ENCODE peak calls at places on chromosomes 12 and 14, in six cellular contexts. One of them, this sample, is unnamed.

GRCh38 chr12:104486416-104486815 is 29.7 kb downstream of the CHST11 start:
- DNase-seq in MV-4-11: no peak
- DNase-seq in PC-3: no peak
- DNase-seq in uterus: no peak
- DNase-seq in Peyer's patch: no peak
- DNase-seq in GM23248: peak
- DNase-seq in this sample: no peak

GRCh38 chr12:96241484-96242256 is 47.5 kb downstream of the ELK3 start:
- DNase-seq in MV-4-11: peak
- DNase-seq in PC-3: no peak
- DNase-seq in uterus: peak
- DNase-seq in Peyer's patch: peak
- DNase-seq in GM23248: peak
- DNase-seq in this sample: peak

GRCh38 chr14:76926521-76927251 is 100.5 kb downstream of the LRRC74A start:
- DNase-seq in MV-4-11: peak
- DNase-seq in PC-3: no peak
- DNase-seq in uterus: peak
- DNase-seq in Peyer's patch: no peak
- DNase-seq in GM23248: peak
- DNase-seq in this sample: peak

GRCh38 chr12:131671871-131672270 is 39.0 kb upstream of the SFSWAP start:
- DNase-seq in MV-4-11: no peak
- DNase-seq in PC-3: no peak
- DNase-seq in uterus: no peak
- DNase-seq in Peyer's patch: no peak
- DNase-seq in GM23248: no peak
- DNase-seq in this sample: no peak

GRCh38 chr12:71780207-71780822 is 25.7 kb downstream of the RAB21 start:
- DNase-seq in MV-4-11: peak
- DNase-seq in PC-3: peak
- DNase-seq in uterus: no peak
- DNase-seq in Peyer's patch: no peak
- DNase-seq in GM23248: peak
- DNase-seq in this sample: peak

GRCh38 chr12:20097561-20097960 is 270.8 kb upstream of the PDE3A start:
- DNase-seq in MV-4-11: peak
- DNase-seq in PC-3: no peak
- DNase-seq in uterus: no peak
- DNase-seq in Peyer's patch: no peak
- DNase-seq in GM23248: peak
- DNase-seq in this sample: no peak

GRCh38 chr12:128940090-128940888 is 87.0 kb downstream of the GLT1D1 start:
- DNase-seq in MV-4-11: no peak
- DNase-seq in PC-3: no peak
- DNase-seq in uterus: no peak
- DNase-seq in Peyer's patch: no peak
- DNase-seq in GM23248: no peak
- DNase-seq in this sample: no peak

GRCh38 chr12:81170072-81170471 is 92.2 kb downstream of the ACSS3 start:
- DNase-seq in MV-4-11: no peak
- DNase-seq in PC-3: no peak
- DNase-seq in uterus: no peak
- DNase-seq in Peyer's patch: no peak
- DNase-seq in GM23248: peak
- DNase-seq in this sample: no peak

GRCh38 chr14:77183896-77184295 is 2.3 kb downstream of the TMEM63C start:
- DNase-seq in MV-4-11: no peak
- DNase-seq in PC-3: no peak
- DNase-seq in uterus: no peak
- DNase-seq in Peyer's patch: no peak
- DNase-seq in GM23248: no peak
- DNase-seq in this sample: no peak

GRCh38 chr14:104322531-104323466 is 184.4 kb downstream of the KIF26A start:
- DNase-seq in MV-4-11: no peak
- DNase-seq in PC-3: no peak
- DNase-seq in uterus: no peak
- DNase-seq in Peyer's patch: no peak
- DNase-seq in GM23248: no peak
- DNase-seq in this sample: no peak

GRCh38 chr14:54796961-54797360 is 105.7 kb downstream of the GCH1 start:
- DNase-seq in MV-4-11: no peak
- DNase-seq in PC-3: peak
- DNase-seq in uterus: no peak
- DNase-seq in Peyer's patch: no peak
- DNase-seq in GM23248: peak
- DNase-seq in this sample: no peak

GRCh38 chr12:12482150-12482761 is 80.4 kb downstream of the DUSP16 start:
- DNase-seq in MV-4-11: no peak
- DNase-seq in PC-3: no peak
- DNase-seq in uterus: no peak
- DNase-seq in Peyer's patch: no peak
- DNase-seq in GM23248: no peak
- DNase-seq in this sample: no peak

GRCh38 chr12:81080431-81080983 is 2.6 kb downstream of the ACSS3 start:
- DNase-seq in MV-4-11: no peak
- DNase-seq in PC-3: no peak
- DNase-seq in uterus: no peak
- DNase-seq in Peyer's patch: no peak
- DNase-seq in GM23248: no peak
- DNase-seq in this sample: no peak

GRCh38 chr12:91331371-91331770 is 148.8 kb upstream of the DCN start:
- DNase-seq in MV-4-11: no peak
- DNase-seq in PC-3: peak
- DNase-seq in uterus: no peak
- DNase-seq in Peyer's patch: no peak
- DNase-seq in GM23248: peak
- DNase-seq in this sample: no peak

GRCh38 chr12:76266797-76267196 is 81.4 kb downstream of the BBS10 start:
- DNase-seq in MV-4-11: no peak
- DNase-seq in PC-3: peak
- DNase-seq in uterus: no peak
- DNase-seq in Peyer's patch: no peak
- DNase-seq in GM23248: peak
- DNase-seq in this sample: peak

GRCh38 chr12:25764409-25764808 is 194.1 kb upstream of the RASSF8 start:
- DNase-seq in MV-4-11: no peak
- DNase-seq in PC-3: no peak
- DNase-seq in uterus: no peak
- DNase-seq in Peyer's patch: no peak
- DNase-seq in GM23248: peak
- DNase-seq in this sample: no peak

GRCh38 chr12:116483959-116484699 is 75.1 kb upstream of the MAP1LC3B2 start:
- DNase-seq in MV-4-11: no peak
- DNase-seq in PC-3: no peak
- DNase-seq in uterus: peak
- DNase-seq in Peyer's patch: no peak
- DNase-seq in GM23248: peak
- DNase-seq in this sample: no peak

GRCh38 chr12:91074851-91075250 is 17.0 kb upstream of the KERA start:
- DNase-seq in MV-4-11: no peak
- DNase-seq in PC-3: peak
- DNase-seq in uterus: no peak
- DNase-seq in Peyer's patch: no peak
- DNase-seq in GM23248: no peak
- DNase-seq in this sample: no peak

GRCh38 chr12:43151406-43152080 is 400.5 kb downstream of the ADAMTS20 start:
- DNase-seq in MV-4-11: no peak
- DNase-seq in PC-3: no peak
- DNase-seq in uterus: no peak
- DNase-seq in Peyer's patch: no peak
- DNase-seq in GM23248: peak
- DNase-seq in this sample: no peak

GRCh38 chr14:37060496-37061260 is 111.7 kb downstream of the SLC25A21 start:
- DNase-seq in MV-4-11: no peak
- DNase-seq in PC-3: no peak
- DNase-seq in uterus: no peak
- DNase-seq in Peyer's patch: no peak
- DNase-seq in GM23248: no peak
- DNase-seq in this sample: no peak

GRCh38 chr14:68667313-68667791 is 125.5 kb downstream of the ZFP36L1 start:
- DNase-seq in MV-4-11: no peak
- DNase-seq in PC-3: no peak
- DNase-seq in uterus: no peak
- DNase-seq in Peyer's patch: no peak
- DNase-seq in GM23248: peak
- DNase-seq in this sample: no peak

GRCh38 chr14:68393178-68393763 is 399.6 kb downstream of the ZFP36L1 start:
- DNase-seq in MV-4-11: no peak
- DNase-seq in PC-3: no peak
- DNase-seq in uterus: no peak
- DNase-seq in Peyer's patch: no peak
- DNase-seq in GM23248: no peak
- DNase-seq in this sample: no peak

GRCh38 chr12:58583541-58583940 is 336.8 kb downstream of the LRIG3 start:
- DNase-seq in MV-4-11: no peak
- DNase-seq in PC-3: peak
- DNase-seq in uterus: no peak
- DNase-seq in Peyer's patch: no peak
- DNase-seq in GM23248: peak
- DNase-seq in this sample: no peak

GRCh38 chr14:52329678-52330376 is 15.7 kb downstream of the PTGER2 start:
- DNase-seq in MV-4-11: no peak
- DNase-seq in PC-3: no peak
- DNase-seq in uterus: no peak
- DNase-seq in Peyer's patch: no peak
- DNase-seq in GM23248: no peak
- DNase-seq in this sample: no peak

GRCh38 chr14:59306775-59307174 is 118.3 kb downstream of the DAAM1 start:
- DNase-seq in MV-4-11: no peak
- DNase-seq in PC-3: peak
- DNase-seq in uterus: no peak
- DNase-seq in Peyer's patch: no peak
- DNase-seq in GM23248: peak
- DNase-seq in this sample: no peak

This sample was measured in heart left ventricle.